ENCODE peak calls at places on chromosomes 5 and 9, in four cellular contexts. N, E, I and O are unnamed samples.

GRCh38 chr5:54002183-54002770 is 308.1 kb downstream of the ARL15 start:
- DNase-seq in E (peak), I (no peak), N (no peak), O (no peak)

GRCh38 chr9:105026451-105026850 is 98.5 kb upstream of the ABCA1 start:
- DNase-seq in N (no peak), I (no peak), E (no peak), O (no peak)

GRCh38 chr5:143066556-143067281 is 296.5 kb downstream of the ARHGAP26 start:
- DNase-seq in I (peak), N (no peak), E (no peak), O (no peak)

GRCh38 chr5:31860726-31861432 is 221.9 kb downstream of the PDZD2 start:
- DNase-seq in E (no peak), I (no peak), N (no peak), O (no peak)

GRCh38 chr5:169749295-169749694 is 112.2 kb downstream of the DOCK2 start:
- DNase-seq in I (no peak), E (no peak), N (no peak), O (no peak)

GRCh38 chr9:121860744-121861143 is 209.3 kb downstream of the DAB2IP start:
- DNase-seq in I (peak), N (no peak), E (no peak), O (peak)

GRCh38 chr9:37984672-37985611 is 81.0 kb upstream of the SLC25A51 start:
- DNase-seq in I (peak), N (no peak), E (no peak), O (no peak)

GRCh38 chr9:6907772-6908381 is 150.1 kb downstream of the KDM4C start:
- DNase-seq in N (no peak), I (no peak), E (peak), O (no peak)

GRCh38 chr5:133744909-133745308 is 132.6 kb upstream of the FSTL4 start:
- DNase-seq in N (no peak), I (no peak), E (no peak), O (no peak)

GRCh38 chr5:172858990-172859811 is 25.1 kb downstream of the ERGIC1 start:
- DNase-seq in N (no peak), I (peak), E (no peak), O (no peak)

GRCh38 chr5:36366883-36367282 is 65.2 kb upstream of the RANBP3L start:
- DNase-seq in I (no peak), E (no peak), N (no peak), O (no peak)

GRCh38 chr9:2029666-2030170 is 14.6 kb downstream of the SMARCA2 start:
- DNase-seq in I (no peak), N (no peak), E (no peak), O (no peak)

GRCh38 chr5:124253421-124253820 is 493.0 kb downstream of the ZNF608 start:
- DNase-seq in I (no peak), N (no peak), E (no peak), O (no peak)

GRCh38 chr5:81626524-81626923 is 124.4 kb downstream of the SSBP2 start:
- DNase-seq in E (no peak), I (no peak), N (no peak), O (no peak)

GRCh38 chr9:124968238-124968637 is 27.4 kb upstream of the GOLGA1 start:
- DNase-seq in E (no peak), N (no peak), I (no peak), O (no peak)

GRCh38 chr9:19445452-19445851 is 36.6 kb downstream of the ACER2 start:
- DNase-seq in E (no peak), I (no peak), N (no peak), O (no peak)

GRCh38 chr5:172832383-172833315 is 1.4 kb upstream of the ERGIC1 start:
- DNase-seq in I (no peak), E (no peak), N (no peak), O (no peak)

GRCh38 chr5:168822745-168823281 is 243.6 kb upstream of the PANK3 start:
- DNase-seq in I (no peak), N (no peak), E (no peak), O (no peak)